ENCODE peak calls at places on chromosomes 5 and 9, in ten cellular contexts. One of them, this sample, is unnamed.

GRCh38 chr5:73822276-73822988 is 196.4 kb downstream of the ARHGEF28 start:
- DNase-seq in tibial nerve: no peak
- DNase-seq in OCI-LY7: no peak
- DNase-seq in effector memory CD8-positive, alpha-beta T cell: no peak
- DNase-seq in T follicular helper cell: no peak
- DNase-seq in CD4-positive, alpha-beta T cell: no peak
- DNase-seq in NCI-H510A treated with DMSO at 0.1 percent for 48 hours: no peak
- DNase-seq in B cell: no peak
- DNase-seq in left cardiac atrium: no peak
- DNase-seq in heart right ventricle: no peak
- DNase-seq in this sample: no peak

GRCh38 chr5:73966411-73966810 is 340.4 kb downstream of the ARHGEF28 start:
- DNase-seq in B cell: no peak
- DNase-seq in tibial nerve: no peak
- DNase-seq in CD4-positive, alpha-beta T cell: no peak
- DNase-seq in OCI-LY7: no peak
- DNase-seq in heart right ventricle: no peak
- DNase-seq in NCI-H510A treated with DMSO at 0.1 percent for 48 hours: no peak
- DNase-seq in T follicular helper cell: no peak
- DNase-seq in left cardiac atrium: no peak
- DNase-seq in effector memory CD8-positive, alpha-beta T cell: no peak
- DNase-seq in this sample: no peak

GRCh38 chr5:113293613-113294340 is 141.0 kb downstream of the TSSK1B start:
- DNase-seq in left cardiac atrium: peak; percentile 40
- DNase-seq in effector memory CD8-positive, alpha-beta T cell: no peak
- DNase-seq in B cell: peak; percentile 7
- DNase-seq in OCI-LY7: no peak
- DNase-seq in heart right ventricle: peak; percentile 19
- DNase-seq in NCI-H510A treated with DMSO at 0.1 percent for 48 hours: no peak
- DNase-seq in CD4-positive, alpha-beta T cell: no peak
- DNase-seq in T follicular helper cell: no peak
- DNase-seq in tibial nerve: peak; percentile 16
- DNase-seq in this sample: no peak

GRCh38 chr5:90888511-90889324 is 330.1 kb downstream of the ADGRV1 start:
- DNase-seq in CD4-positive, alpha-beta T cell: no peak
- DNase-seq in T follicular helper cell: no peak
- DNase-seq in OCI-LY7: no peak
- DNase-seq in tibial nerve: no peak
- DNase-seq in heart right ventricle: no peak
- DNase-seq in B cell: no peak
- DNase-seq in effector memory CD8-positive, alpha-beta T cell: no peak
- DNase-seq in left cardiac atrium: no peak
- DNase-seq in NCI-H510A treated with DMSO at 0.1 percent for 48 hours: no peak
- DNase-seq in this sample: no peak

GRCh38 chr5:74240783-74241750 is 399.5 kb downstream of the ENC1 start:
- DNase-seq in B cell: no peak
- DNase-seq in CD4-positive, alpha-beta T cell: no peak
- DNase-seq in tibial nerve: no peak
- DNase-seq in heart right ventricle: no peak
- DNase-seq in left cardiac atrium: no peak
- DNase-seq in effector memory CD8-positive, alpha-beta T cell: no peak
- DNase-seq in T follicular helper cell: no peak
- DNase-seq in OCI-LY7: no peak
- DNase-seq in NCI-H510A treated with DMSO at 0.1 percent for 48 hours: no peak
- DNase-seq in this sample: no peak

GRCh38 chr5:171314728-171315385 is 5.8 kb downstream of the TLX3 start:
- DNase-seq in NCI-H510A treated with DMSO at 0.1 percent for 48 hours: no peak
- DNase-seq in heart right ventricle: no peak
- DNase-seq in effector memory CD8-positive, alpha-beta T cell: no peak
- DNase-seq in CD4-positive, alpha-beta T cell: no peak
- DNase-seq in T follicular helper cell: no peak
- DNase-seq in OCI-LY7: no peak
- DNase-seq in B cell: no peak
- DNase-seq in tibial nerve: no peak
- DNase-seq in left cardiac atrium: peak; percentile 50
- DNase-seq in this sample: no peak

GRCh38 chr5:149886697-149887470 is 57.7 kb downstream of the PDE6A start:
- DNase-seq in tibial nerve: no peak
- DNase-seq in heart right ventricle: no peak
- DNase-seq in left cardiac atrium: no peak
- DNase-seq in CD4-positive, alpha-beta T cell: no peak
- DNase-seq in T follicular helper cell: no peak
- DNase-seq in NCI-H510A treated with DMSO at 0.1 percent for 48 hours: no peak
- DNase-seq in B cell: no peak
- DNase-seq in effector memory CD8-positive, alpha-beta T cell: no peak
- DNase-seq in OCI-LY7: no peak
- DNase-seq in this sample: no peak

GRCh38 chr9:124482431-124483031 is 24.7 kb downstream of the NR5A1 start:
- DNase-seq in NCI-H510A treated with DMSO at 0.1 percent for 48 hours: no peak
- DNase-seq in CD4-positive, alpha-beta T cell: no peak
- DNase-seq in effector memory CD8-positive, alpha-beta T cell: no peak
- DNase-seq in heart right ventricle: no peak
- DNase-seq in left cardiac atrium: no peak
- DNase-seq in tibial nerve: no peak
- DNase-seq in B cell: no peak
- DNase-seq in OCI-LY7: no peak
- DNase-seq in T follicular helper cell: no peak
- DNase-seq in this sample: no peak

GRCh38 chr9:4490705-4491620 is 695 bp downstream of the SLC1A1 start:
- DNase-seq in effector memory CD8-positive, alpha-beta T cell: no peak
- DNase-seq in NCI-H510A treated with DMSO at 0.1 percent for 48 hours: no peak
- DNase-seq in OCI-LY7: no peak
- DNase-seq in heart right ventricle: no peak
- DNase-seq in left cardiac atrium: peak; percentile 26
- DNase-seq in tibial nerve: no peak
- DNase-seq in T follicular helper cell: no peak
- DNase-seq in B cell: no peak
- DNase-seq in CD4-positive, alpha-beta T cell: no peak
- DNase-seq in this sample: no peak

GRCh38 chr5:59596586-59597348 is 296.8 kb downstream of the PDE4D start:
- DNase-seq in T follicular helper cell: no peak
- DNase-seq in left cardiac atrium: no peak
- DNase-seq in effector memory CD8-positive, alpha-beta T cell: no peak
- DNase-seq in NCI-H510A treated with DMSO at 0.1 percent for 48 hours: no peak
- DNase-seq in heart right ventricle: no peak
- DNase-seq in OCI-LY7: no peak
- DNase-seq in B cell: no peak
- DNase-seq in CD4-positive, alpha-beta T cell: no peak
- DNase-seq in tibial nerve: no peak
- DNase-seq in this sample: no peak

GRCh38 chr5:172931001-172931536 is 28.2 kb upstream of the RPL26L1 start:
- DNase-seq in effector memory CD8-positive, alpha-beta T cell: no peak
- DNase-seq in NCI-H510A treated with DMSO at 0.1 percent for 48 hours: no peak
- DNase-seq in T follicular helper cell: no peak
- DNase-seq in heart right ventricle: no peak
- DNase-seq in CD4-positive, alpha-beta T cell: no peak
- DNase-seq in OCI-LY7: no peak
- DNase-seq in tibial nerve: peak; percentile 40
- DNase-seq in B cell: no peak
- DNase-seq in left cardiac atrium: peak; percentile 74
- DNase-seq in this sample: no peak

GRCh38 chr5:90221947-90222346 is 187.6 kb downstream of the CETN3 start:
- DNase-seq in heart right ventricle: no peak
- DNase-seq in CD4-positive, alpha-beta T cell: no peak
- DNase-seq in T follicular helper cell: no peak
- DNase-seq in OCI-LY7: no peak
- DNase-seq in effector memory CD8-positive, alpha-beta T cell: no peak
- DNase-seq in NCI-H510A treated with DMSO at 0.1 percent for 48 hours: no peak
- DNase-seq in left cardiac atrium: no peak
- DNase-seq in B cell: no peak
- DNase-seq in tibial nerve: no peak
- DNase-seq in this sample: no peak

GRCh38 chr5:137617806-137618205 is 118.1 kb downstream of the KLHL3 start:
- DNase-seq in T follicular helper cell: no peak
- DNase-seq in left cardiac atrium: no peak
- DNase-seq in B cell: no peak
- DNase-seq in effector memory CD8-positive, alpha-beta T cell: no peak
- DNase-seq in heart right ventricle: no peak
- DNase-seq in tibial nerve: no peak
- DNase-seq in NCI-H510A treated with DMSO at 0.1 percent for 48 hours: no peak
- DNase-seq in CD4-positive, alpha-beta T cell: no peak
- DNase-seq in OCI-LY7: no peak
- DNase-seq in this sample: no peak

GRCh38 chr9:14018061-14018460 is 295.9 kb downstream of the NFIB start:
- DNase-seq in effector memory CD8-positive, alpha-beta T cell: no peak
- DNase-seq in T follicular helper cell: no peak
- DNase-seq in left cardiac atrium: no peak
- DNase-seq in B cell: no peak
- DNase-seq in tibial nerve: no peak
- DNase-seq in heart right ventricle: no peak
- DNase-seq in OCI-LY7: no peak
- DNase-seq in NCI-H510A treated with DMSO at 0.1 percent for 48 hours: no peak
- DNase-seq in CD4-positive, alpha-beta T cell: no peak
- DNase-seq in this sample: no peak

GRCh38 chr5:69007726-69008368 is 86.0 kb upstream of the SLC30A5 start:
- DNase-seq in heart right ventricle: peak; percentile 53
- DNase-seq in B cell: peak; percentile 72
- DNase-seq in left cardiac atrium: peak; percentile 34
- DNase-seq in OCI-LY7: peak; percentile 72
- DNase-seq in effector memory CD8-positive, alpha-beta T cell: peak; percentile 61
- DNase-seq in NCI-H510A treated with DMSO at 0.1 percent for 48 hours: peak; percentile 69
- DNase-seq in T follicular helper cell: peak; percentile 48
- DNase-seq in CD4-positive, alpha-beta T cell: peak; percentile 60
- DNase-seq in tibial nerve: peak; percentile 85
- DNase-seq in this sample: peak; percentile 5

GRCh38 chr5:12777342-12777741 is 873.1 kb upstream of the CTNND2 start:
- DNase-seq in tibial nerve: no peak
- DNase-seq in left cardiac atrium: no peak
- DNase-seq in T follicular helper cell: no peak
- DNase-seq in B cell: no peak
- DNase-seq in heart right ventricle: no peak
- DNase-seq in NCI-H510A treated with DMSO at 0.1 percent for 48 hours: no peak
- DNase-seq in CD4-positive, alpha-beta T cell: no peak
- DNase-seq in effector memory CD8-positive, alpha-beta T cell: no peak
- DNase-seq in OCI-LY7: no peak
- DNase-seq in this sample: no peak

GRCh38 chr5:143143973-143144372 is 259.5 kb downstream of the NR3C1 start:
- DNase-seq in left cardiac atrium: no peak
- DNase-seq in NCI-H510A treated with DMSO at 0.1 percent for 48 hours: no peak
- DNase-seq in heart right ventricle: no peak
- DNase-seq in tibial nerve: no peak
- DNase-seq in CD4-positive, alpha-beta T cell: no peak
- DNase-seq in effector memory CD8-positive, alpha-beta T cell: no peak
- DNase-seq in B cell: no peak
- DNase-seq in T follicular helper cell: no peak
- DNase-seq in OCI-LY7: no peak
- DNase-seq in this sample: no peak

GRCh38 chr5:139482050-139482889 is at the start of gene STING1:
- DNase-seq in effector memory CD8-positive, alpha-beta T cell: peak; percentile 70
- DNase-seq in CD4-positive, alpha-beta T cell: peak; percentile 63
- DNase-seq in NCI-H510A treated with DMSO at 0.1 percent for 48 hours: peak; percentile 86
- DNase-seq in B cell: peak; percentile 38
- DNase-seq in tibial nerve: peak; percentile 88
- DNase-seq in left cardiac atrium: peak; percentile 91
- DNase-seq in OCI-LY7: no peak
- DNase-seq in heart right ventricle: peak; percentile 85
- DNase-seq in T follicular helper cell: peak; percentile 45
- DNase-seq in this sample: peak; percentile 88

GRCh38 chr9:6450641-6451375 is 37.8 kb downstream of the UHRF2 start:
- DNase-seq in T follicular helper cell: no peak
- DNase-seq in left cardiac atrium: no peak
- DNase-seq in NCI-H510A treated with DMSO at 0.1 percent for 48 hours: no peak
- DNase-seq in tibial nerve: no peak
- DNase-seq in OCI-LY7: no peak
- DNase-seq in effector memory CD8-positive, alpha-beta T cell: no peak
- DNase-seq in heart right ventricle: no peak
- DNase-seq in CD4-positive, alpha-beta T cell: no peak
- DNase-seq in B cell: no peak
- DNase-seq in this sample: no peak

GRCh38 chr5:84568171-84568570 is 183.5 kb upstream of the EDIL3 start:
- DNase-seq in OCI-LY7: no peak
- DNase-seq in left cardiac atrium: no peak
- DNase-seq in heart right ventricle: no peak
- DNase-seq in B cell: no peak
- DNase-seq in NCI-H510A treated with DMSO at 0.1 percent for 48 hours: no peak
- DNase-seq in effector memory CD8-positive, alpha-beta T cell: no peak
- DNase-seq in T follicular helper cell: no peak
- DNase-seq in CD4-positive, alpha-beta T cell: no peak
- DNase-seq in tibial nerve: no peak
- DNase-seq in this sample: no peak

GRCh38 chr5:159040181-159040580 is 59.5 kb downstream of the EBF1 start:
- DNase-seq in heart right ventricle: no peak
- DNase-seq in CD4-positive, alpha-beta T cell: no peak
- DNase-seq in OCI-LY7: peak; percentile 67
- DNase-seq in T follicular helper cell: no peak
- DNase-seq in tibial nerve: no peak
- DNase-seq in NCI-H510A treated with DMSO at 0.1 percent for 48 hours: no peak
- DNase-seq in left cardiac atrium: no peak
- DNase-seq in effector memory CD8-positive, alpha-beta T cell: no peak
- DNase-seq in B cell: peak; percentile 58
- DNase-seq in this sample: no peak